ENCODE peak calls at places on chromosomes 13 and 19, in ten cellular contexts. O is occipital lobe; C is ovary; Z is GDM1; B is stimulated activated CD4-positive, alpha-beta T cell treated with anti-CD3 and anti-CD28 coated beads, Interleukin-4, amount 100 ng/mL, for 24 hours; D is naive thymus-derived CD8-positive, alpha-beta T cell; P is transverse colon; I is ACHN; X is EL; V is stimulated activated CD8-positive, alpha-beta memory T cell treated with anti-CD3 and anti-CD28 coated beads, Interleukin-7, amount 100 ng/mL, for 1 hour. U is an unnamed sample.

GRCh38 chr19:9597027-9597426 is 12.7 kb upstream of the ZNF121 start:
- DNase-seq in O (no peak), C (no peak), Z (no peak), B (no peak), D (no peak), P (no peak), I (no peak), X (peak), V (no peak), U (no peak)

GRCh38 chr19:18441804-18442788 is 4.2 kb upstream of the ISYNA1 start:
- DNase-seq in O (no peak), C (no peak), Z (no peak), B (no peak), D (no peak), P (no peak), I (no peak), X (no peak), V (no peak), U (no peak)

GRCh38 chr13:82822935-82823334 is 1059.3 kb downstream of the SLITRK1 start:
- DNase-seq in O (no peak), C (no peak), Z (no peak), B (no peak), D (no peak), P (no peak), I (no peak), X (no peak), V (no peak), U (no peak)

GRCh38 chr19:46732966-46733692 is 12.7 kb upstream of the FKRP start:
- DNase-seq in O (no peak), C (no peak), Z (no peak), B (no peak), D (no peak), P (no peak), I (no peak), X (peak), V (no peak), U (no peak)

GRCh38 chr13:29817604-29818378 is 32.6 kb downstream of the UBL3 start:
- DNase-seq in O (no peak), C (no peak), Z (peak), B (no peak), D (no peak), P (no peak), I (no peak), X (no peak), V (no peak), U (peak)

GRCh38 chr13:72208112-72208645 is 341.2 kb upstream of the DACH1 start:
- DNase-seq in O (no peak), C (no peak), Z (no peak), B (no peak), D (no peak), P (no peak), I (no peak), X (no peak), V (no peak), U (no peak)

GRCh38 chr19:15401397-15401710 is 17.4 kb downstream of the AKAP8L start:
- DNase-seq in O (no peak), C (no peak), Z (no peak), B (no peak), D (no peak), P (no peak), I (no peak), X (no peak), V (no peak), U (no peak)

GRCh38 chr19:47186337-47187022 is 44.5 kb downstream of the BBC3 start:
- DNase-seq in O (no peak), C (no peak), Z (no peak), B (peak), D (peak), P (peak), I (no peak), X (no peak), V (peak), U (no peak)

GRCh38 chr13:110617326-110618072 is 2.2 kb downstream of the NAXD start:
- DNase-seq in O (no peak), C (peak), Z (no peak), B (no peak), D (no peak), P (peak), I (peak), X (peak), V (no peak), U (no peak)

GRCh38 chr19:48815870-48816501 is 5.2 kb upstream of the BCAT2 start:
- DNase-seq in O (no peak), C (no peak), Z (no peak), B (no peak), D (no peak), P (no peak), I (no peak), X (no peak), V (no peak), U (no peak)

GRCh38 chr13:25247345-25247744 is 39.9 kb downstream of the MTMR6 start:
- DNase-seq in O (no peak), C (no peak), Z (no peak), B (no peak), D (no peak), P (no peak), I (peak), X (no peak), V (no peak), U (no peak)

GRCh38 chr13:93951153-93951552 is 528.3 kb downstream of the DCT start:
- DNase-seq in O (no peak), C (no peak), Z (no peak), B (no peak), D (no peak), P (no peak), I (peak), X (no peak), V (no peak), U (no peak)

GRCh38 chr13:109871018-109871370 is 84.6 kb upstream of the IRS2 start:
- DNase-seq in O (no peak), C (no peak), Z (no peak), B (no peak), D (no peak), P (no peak), I (no peak), X (peak), V (no peak), U (no peak)

GRCh38 chr13:21573920-21574712 is 29.9 kb downstream of the MICU2 start:
- DNase-seq in O (no peak), C (no peak), Z (no peak), B (no peak), D (no peak), P (no peak), I (no peak), X (no peak), V (no peak), U (no peak)

GRCh38 chr19:40806385-40807146 is 7.6 kb downstream of the EGLN2 start:
- DNase-seq in O (peak), C (peak), Z (no peak), B (peak), D (peak), P (peak), I (peak), X (peak), V (peak), U (no peak)

GRCh38 chr13:44050450-44051063 is 170.9 kb downstream of the LACC1 start:
- DNase-seq in O (no peak), C (no peak), Z (no peak), B (no peak), D (no peak), P (no peak), I (peak), X (peak), V (no peak), U (peak)

GRCh38 chr13:109747524-109747923 is 38.9 kb downstream of the IRS2 start:
- DNase-seq in O (no peak), C (no peak), Z (no peak), B (no peak), D (no peak), P (no peak), I (no peak), X (no peak), V (no peak), U (no peak)

GRCh38 chr13:44045179-44045562 is 165.5 kb downstream of the LACC1 start:
- DNase-seq in O (peak), C (no peak), Z (no peak), B (no peak), D (no peak), P (no peak), I (no peak), X (no peak), V (no peak), U (no peak)

GRCh38 chr19:10289836-10290438 is at the start of gene ICAM5:
- DNase-seq in O (peak), C (peak), Z (no peak), B (peak), D (no peak), P (peak), I (peak), X (peak), V (no peak), U (no peak)

GRCh38 chr13:44281252-44282000 is 92.2 kb upstream of the SERP2 start:
- DNase-seq in O (no peak), C (no peak), Z (no peak), B (no peak), D (no peak), P (no peak), I (peak), X (no peak), V (no peak), U (no peak)

GRCh38 chr13:93472897-93473296 is 246.3 kb downstream of the GPC6 start:
- DNase-seq in O (no peak), C (no peak), Z (no peak), B (no peak), D (no peak), P (no peak), I (no peak), X (no peak), V (no peak), U (no peak)

GRCh38 chr13:110491869-110492268 is 69.7 kb downstream of the RAB20 start:
- DNase-seq in O (no peak), C (no peak), Z (no peak), B (no peak), D (no peak), P (no peak), I (no peak), X (no peak), V (no peak), U (no peak)

GRCh38 chr13:111040821-111041220 is 74.3 kb upstream of the ARHGEF7 start:
- DNase-seq in O (no peak), C (no peak), Z (no peak), B (no peak), D (no peak), P (no peak), I (no peak), X (no peak), V (no peak), U (no peak)

GRCh38 chr19:18650468-18651001 is 13.7 kb downstream of the KLHL26 start:
- DNase-seq in O (no peak), C (peak), Z (no peak), B (no peak), D (no peak), P (peak), I (no peak), X (peak), V (no peak), U (no peak)

GRCh38 chr13:112781881-112782361 is 92.1 kb downstream of the ATP11A start:
- DNase-seq in O (peak), C (peak), Z (no peak), B (no peak), D (no peak), P (no peak), I (no peak), X (no peak), V (no peak), U (no peak)

GRCh38 chr19:13284929-13285928 is 135.0 kb downstream of the IER2 start:
- DNase-seq in O (no peak), C (no peak), Z (no peak), B (no peak), D (no peak), P (no peak), I (no peak), X (no peak), V (no peak), U (no peak)

GRCh38 chr13:66519259-66519658 is 710.9 kb downstream of the PCDH9 start:
- DNase-seq in O (no peak), C (no peak), Z (no peak), B (no peak), D (no peak), P (no peak), I (no peak), X (no peak), V (no peak), U (no peak)

U was measured in AML-193.